ENCODE peak calls at places on chromosomes 4 and X, in four cellular contexts. O is small intestine, Q is adrenal gland, B is prostate gland. P is an unnamed sample.

GRCh38 chrX:13491061-13491460 is 78.3 kb upstream of the EGFL6 start:
- DNase-seq in O (no peak), Q (no peak), B (no peak), P (no peak)

GRCh38 chr4:183241322-183241640 is 78.8 kb downstream of the CLDN22 start:
- DNase-seq in B (no peak), Q (no peak), O (no peak), P (no peak)

GRCh38 chr4:176789955-176790354 is 2.8 kb downstream of the VEGFC start:
- DNase-seq in O (peak), Q (no peak), B (peak), P (no peak)

GRCh38 chrX:48083212-48083611 is 11.8 kb upstream of the ZNF630 start:
- DNase-seq in B (peak), O (peak), Q (peak), P (peak)

GRCh38 chr4:152917533-152918395 is 18.4 kb upstream of the FHDC1 start:
- DNase-seq in B (no peak), O (no peak), Q (no peak), P (no peak)

GRCh38 chr4:145937021-145937861 is 1.4 kb downstream of the ZNF827 start:
- DNase-seq in B (peak), Q (peak), O (peak), P (peak)

GRCh38 chrX:39809326-39809725 is 288.4 kb downstream of the BCOR start:
- DNase-seq in O (no peak), Q (no peak), B (no peak), P (no peak)

GRCh38 chrX:28610746-28611145 is 23.5 kb downstream of the IL1RAPL1 start:
- DNase-seq in B (no peak), O (no peak), Q (no peak), P (no peak)

GRCh38 chrX:30570505-30570904 is 7.1 kb downstream of the TASL start:
- DNase-seq in B (no peak), Q (no peak), O (peak), P (no peak)

GRCh38 chrX:72630185-72630584 is 57.5 kb upstream of the HDAC8 start:
- DNase-seq in B (no peak), O (no peak), Q (no peak), P (no peak)

GRCh38 chr4:55397521-55398321 is 2.0 kb downstream of the TMEM165 start:
- DNase-seq in Q (no peak), B (no peak), O (peak), P (no peak)

GRCh38 chr4:67576538-67576937 is 18.0 kb downstream of the STAP1 start:
- DNase-seq in O (no peak), Q (no peak), B (no peak), P (no peak)

GRCh38 chrX:41526268-41526667 is 79.1 kb downstream of the NYX start:
- DNase-seq in O (no peak), B (no peak), Q (no peak), P (no peak)

GRCh38 chr4:87973283-87974169 is 2.0 kb upstream of the SPP1 start:
- DNase-seq in Q (peak), B (no peak), O (peak), P (peak)

GRCh38 chr4:85672116-85672515 is 197.2 kb downstream of the ARHGAP24 start:
- DNase-seq in B (no peak), O (no peak), Q (no peak), P (no peak)

GRCh38 chrX:56564182-56564885 is 907 bp downstream of the UBQLN2 start:
- DNase-seq in O (peak), Q (peak), B (peak), P (peak)

GRCh38 chrX:136170109-136170800 is 22.9 kb downstream of the FHL1 start:
- DNase-seq in O (peak), B (no peak), Q (peak), P (no peak)

GRCh38 chr4:86132459-86132858 is 227.4 kb downstream of the MAPK10 start:
- DNase-seq in Q (no peak), O (no peak), B (no peak), P (no peak)

GRCh38 chr4:8029689-8030088 is 90.0 kb upstream of the AFAP1 start:
- DNase-seq in Q (no peak), O (no peak), B (no peak), P (no peak)

GRCh38 chrX:46791927-46792825 is 33.3 kb upstream of the SLC9A7 start:
- DNase-seq in Q (no peak), O (peak), B (peak), P (no peak)

GRCh38 chr4:30757357-30757756 is 37.2 kb downstream of the PCDH7 start:
- DNase-seq in Q (no peak), B (no peak), O (no peak), P (no peak)

GRCh38 chrX:11105080-11105479 is 6.1 kb upstream of the HCCS start:
- DNase-seq in Q (no peak), B (no peak), O (no peak), P (no peak)

GRCh38 chr4:183686461-183686860 is 27.4 kb downstream of the TRAPPC11 start:
- DNase-seq in B (no peak), Q (no peak), O (peak), P (no peak)

GRCh38 chrX:68665502-68665901 is 18.0 kb downstream of the STARD8 start:
- DNase-seq in Q (peak), B (no peak), O (no peak), P (peak)

GRCh38 chrX:121761845-121762244 is 714.4 kb downstream of the GLUD2 start:
- DNase-seq in B (no peak), O (no peak), Q (no peak), P (no peak)

GRCh38 chrX:28649541-28649940 is 62.3 kb downstream of the IL1RAPL1 start:
- DNase-seq in B (no peak), Q (no peak), O (no peak), P (no peak)

GRCh38 chrX:151004085-151004484 is 20.9 kb downstream of the HMGB3 start:
- DNase-seq in Q (no peak), B (no peak), O (no peak), P (no peak)

GRCh38 chrX:24777660-24778059 is 83.9 kb downstream of the POLA1 start:
- DNase-seq in Q (no peak), O (peak), B (no peak), P (no peak)

GRCh38 chr4:99315839-99316238 is 5.4 kb downstream of the ADH1B start:
- DNase-seq in O (no peak), B (no peak), Q (no peak), P (no peak)

GRCh38 chr4:71189471-71189870 is 149.3 kb upstream of the SLC4A4 start:
- DNase-seq in Q (no peak), B (peak), O (peak), P (no peak)

GRCh38 chrX:153421856-153422255 is 10.6 kb downstream of the ZFP92 start:
- DNase-seq in B (no peak), Q (no peak), O (no peak), P (no peak)

GRCh38 chr4:56051049-56051709 is 102.4 kb downstream of the CEP135 start:
- DNase-seq in O (no peak), Q (no peak), B (no peak), P (no peak)

GRCh38 chrX:19956923-19957322 is 33.9 kb downstream of the BCLAF3 start:
- DNase-seq in O (no peak), Q (no peak), B (no peak), P (peak)

DNA sequence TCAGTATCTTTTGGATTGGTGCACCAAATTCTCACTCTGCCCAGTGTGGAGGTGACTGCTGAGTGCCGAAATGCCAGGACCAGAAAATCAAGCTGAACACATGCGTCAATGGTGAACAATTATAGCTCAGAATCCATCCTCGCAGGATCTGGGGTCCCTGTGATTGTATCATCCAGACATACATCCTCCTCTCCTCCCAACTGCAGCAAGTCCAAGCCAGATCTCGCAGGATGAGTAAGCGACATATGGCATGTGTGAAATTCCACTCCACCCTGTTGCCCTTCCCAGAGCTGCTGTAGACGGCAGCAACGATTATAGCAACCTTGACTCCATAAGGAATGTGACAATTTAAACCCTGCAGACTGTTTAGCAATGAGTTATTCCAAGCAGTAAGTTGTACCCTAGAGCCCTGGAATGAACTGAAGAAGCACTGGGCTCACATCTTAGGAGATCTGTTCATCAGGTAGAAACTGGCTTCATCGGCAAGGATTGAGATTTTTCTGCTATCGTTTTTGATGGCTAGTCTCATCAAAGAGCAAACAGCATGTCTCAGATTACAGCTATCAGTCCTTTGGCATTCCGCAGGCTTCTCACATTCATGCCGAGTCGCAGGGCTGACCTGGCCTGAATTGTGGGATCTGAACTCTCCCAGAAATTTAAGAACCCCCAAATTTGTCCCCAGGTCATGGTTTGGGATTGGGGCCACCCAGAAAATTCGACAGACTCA is 35.5 kb upstream of the SORBS2 start:
- DNase-seq in Q (no peak), B (no peak), O (peak), P (no peak)
- H3K27ac ChIP-seq in Q (peak), B (no peak), O (no peak), P (no peak)

GRCh38 chr4:77927991-77928925 is 65.6 kb downstream of the MRPL1 start:
- DNase-seq in Q (no peak), B (peak), O (peak), P (no peak)
- H3K27ac ChIP-seq in Q (no peak), B (no peak), O (no peak), P (no peak)

GRCh38 chrX:67546496-67547423 is 2.9 kb downstream of the AR start:
- DNase-seq in O (no peak), B (no peak), Q (no peak), P (no peak)

GRCh38 chrX:67543818-67544217 is at the start of gene AR:
- DNase-seq in Q (peak), B (peak), O (no peak), P (peak)

GRCh38 chrX:67544281-67544680 is 460 bp downstream of the AR start:
- DNase-seq in O (no peak), Q (no peak), B (peak), P (peak)

GRCh38 chrX:67544871-67545771 is 1.3 kb downstream of the AR start:
- DNase-seq in B (peak), Q (no peak), O (no peak), P (peak)

DNA sequence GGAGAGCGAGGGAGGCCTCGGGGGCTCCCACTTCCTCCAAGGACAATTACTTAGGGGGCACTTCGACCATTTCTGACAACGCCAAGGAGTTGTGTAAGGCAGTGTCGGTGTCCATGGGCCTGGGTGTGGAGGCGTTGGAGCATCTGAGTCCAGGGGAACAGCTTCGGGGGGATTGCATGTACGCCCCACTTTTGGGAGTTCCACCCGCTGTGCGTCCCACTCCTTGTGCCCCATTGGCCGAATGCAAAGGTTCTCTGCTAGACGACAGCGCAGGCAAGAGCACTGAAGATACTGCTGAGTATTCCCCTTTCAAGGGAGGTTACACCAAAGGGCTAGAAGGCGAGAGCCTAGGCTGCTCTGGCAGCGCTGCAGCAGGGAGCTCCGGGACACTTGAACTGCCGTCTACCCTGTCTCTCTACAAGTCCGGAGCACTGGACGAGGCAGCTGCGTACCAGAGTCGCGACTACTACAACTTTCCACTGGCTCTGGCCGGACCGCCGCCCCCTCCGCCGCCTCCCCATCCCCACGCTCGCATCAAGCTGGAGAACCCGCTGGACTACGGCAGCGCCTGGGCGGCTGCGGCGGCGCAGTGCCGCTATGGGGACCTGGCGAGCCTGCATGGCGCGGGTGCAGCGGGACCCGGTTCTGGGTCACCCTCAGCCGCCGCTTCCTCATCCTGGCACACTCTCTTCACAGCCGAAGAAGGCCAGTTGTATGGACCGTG is 2.1 kb downstream of the AR start:
- DNase-seq in O (no peak), B (peak), Q (peak), P (no peak)
- H3K27ac ChIP-seq in O (no peak), B (peak), Q (no peak), P (peak)

GRCh38 chr4:156950950-156951349 is 20.6 kb downstream of the PDGFC start:
- DNase-seq in B (no peak), Q (no peak), O (no peak), P (no peak)
- H3K27ac ChIP-seq in B (no peak), Q (no peak), O (no peak), P (no peak)

DNA sequence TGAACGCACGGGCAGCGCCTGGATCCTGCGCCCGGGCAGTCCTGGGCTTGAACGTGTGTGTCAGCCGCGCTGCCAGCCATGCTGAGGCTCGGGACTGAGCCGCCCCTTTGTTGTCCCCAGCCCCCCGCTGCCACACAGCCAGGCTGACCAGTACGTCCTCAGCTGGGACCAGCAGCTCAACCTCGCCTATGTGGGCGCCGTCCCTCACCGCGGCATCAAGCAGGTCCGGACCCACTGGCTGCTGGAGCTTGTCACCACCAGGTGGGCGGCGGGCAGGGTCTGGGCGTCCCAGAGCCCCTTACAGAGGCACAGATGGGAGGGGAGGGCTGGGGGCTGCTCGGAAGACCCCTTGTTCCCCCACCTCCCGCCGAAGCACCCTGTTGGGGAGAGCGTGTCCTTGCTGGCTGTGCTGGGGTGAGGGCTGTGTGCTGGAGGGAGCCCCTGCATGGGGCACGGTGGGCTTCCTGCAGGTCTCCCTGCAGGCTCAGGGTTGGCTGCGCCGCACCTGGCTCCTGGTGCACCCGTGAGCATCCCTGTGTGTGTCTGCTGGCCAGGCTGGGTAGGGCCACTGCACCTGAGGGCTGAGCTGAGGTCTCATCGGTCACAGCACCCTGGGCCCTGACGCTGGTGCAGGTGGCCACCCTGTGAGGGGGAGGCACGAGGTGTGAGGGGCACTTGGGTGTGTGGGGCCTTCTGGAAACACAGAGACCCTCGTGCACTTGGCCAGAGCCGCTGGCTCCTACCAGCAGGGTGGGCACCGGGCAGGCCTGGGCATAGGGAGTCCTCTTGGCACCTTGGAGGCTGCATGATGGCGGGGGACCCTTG is 1.1 kb downstream of the IDUA start:
- DNase-seq in Q (no peak), B (no peak), O (no peak), P (no peak)
- H3K27ac ChIP-seq in Q (peak), B (no peak), O (no peak), P (no peak)

GRCh38 chr4:120763650-120764049 is 158.9 kb downstream of the PRDM5 start:
- DNase-seq in B (no peak), O (no peak), Q (no peak), P (no peak)
- H3K27ac ChIP-seq in B (no peak), O (no peak), Q (no peak), P (no peak)